ENCODE peak calls at places on chromosomes 3 and 15, in six cellular contexts. O is suprapubic skin, B is sigmoid colon, D is GM23338, I is endothelial cell of umbilical vein, H is breast epithelium. G is an unnamed sample.

GRCh38 chr3:194255252-194256039 is 95.7 kb downstream of the CPN2 start:
- DNase-seq in O (peak), B (peak), D (no peak), I (peak), H (peak), G (peak)

GRCh38 chr15:38320181-38320580 is 67.5 kb downstream of the SPRED1 start:
- DNase-seq in O (no peak), B (no peak), D (no peak), I (no peak), H (no peak), G (no peak)

GRCh38 chr3:49411550-49411967 is 217 bp downstream of the RHOA start:
- DNase-seq in O (peak), B (peak), D (peak), I (no peak), H (no peak), G (peak)

GRCh38 chr3:15367059-15367458 is 34.7 kb upstream of the SH3BP5 start:
- DNase-seq in O (no peak), B (no peak), D (no peak), I (peak), H (no peak), G (no peak)

GRCh38 chr15:59131456-59131855 is 26.5 kb downstream of the CCNB2 start:
- DNase-seq in O (no peak), B (no peak), D (no peak), I (no peak), H (no peak), G (no peak)

GRCh38 chr3:115986555-115987207 is 363.4 kb downstream of the GAP43 start:
- DNase-seq in O (no peak), B (no peak), D (peak), I (no peak), H (no peak), G (no peak)

GRCh38 chr3:125141596-125142417 is 70.7 kb downstream of the SLC12A8 start:
- DNase-seq in O (no peak), B (peak), D (peak), I (peak), H (peak), G (peak)

GRCh38 chr3:15215996-15216395 is 9.9 kb downstream of the CAPN7 start:
- DNase-seq in O (no peak), B (no peak), D (no peak), I (no peak), H (no peak), G (no peak)

GRCh38 chr3:120341658-120342346 is 7.4 kb downstream of the LRRC58 start:
- DNase-seq in O (no peak), B (no peak), D (peak), I (no peak), H (no peak), G (no peak)

GRCh38 chr3:17091895-17092294 is 207.1 kb downstream of the PLCL2 start:
- DNase-seq in O (no peak), B (no peak), D (no peak), I (no peak), H (no peak), G (no peak)

GRCh38 chr15:38354321-38354929 is 99.5 kb upstream of the FAM98B start:
- DNase-seq in O (peak), B (no peak), D (peak), I (peak), H (no peak), G (peak)

GRCh38 chr3:40720863-40721262 is 196.1 kb downstream of the ZNF621 start:
- DNase-seq in O (no peak), B (no peak), D (no peak), I (no peak), H (no peak), G (no peak)

GRCh38 chr15:87940763-87941162 is 315.8 kb downstream of the NTRK3 start:
- DNase-seq in O (no peak), B (no peak), D (no peak), I (no peak), H (no peak), G (no peak)

GRCh38 chr3:112001516-112001915 is 2.8 kb downstream of the TAGLN3 start:
- DNase-seq in O (no peak), B (no peak), D (no peak), I (no peak), H (no peak), G (no peak)

GRCh38 chr3:71453822-71454512 is 129.6 kb downstream of the FOXP1 start:
- DNase-seq in O (no peak), B (no peak), D (no peak), I (no peak), H (no peak), G (no peak)

GRCh38 chr15:101112336-101113113 is 139.3 kb downstream of the CHSY1 start:
- DNase-seq in O (no peak), B (no peak), D (no peak), I (no peak), H (no peak), G (no peak)
- TF ChIP-seq POLR2AphosphoS5 in O (no peak), B (no peak), D (no peak), I (no peak), H (no peak), G (no peak)

DNA sequence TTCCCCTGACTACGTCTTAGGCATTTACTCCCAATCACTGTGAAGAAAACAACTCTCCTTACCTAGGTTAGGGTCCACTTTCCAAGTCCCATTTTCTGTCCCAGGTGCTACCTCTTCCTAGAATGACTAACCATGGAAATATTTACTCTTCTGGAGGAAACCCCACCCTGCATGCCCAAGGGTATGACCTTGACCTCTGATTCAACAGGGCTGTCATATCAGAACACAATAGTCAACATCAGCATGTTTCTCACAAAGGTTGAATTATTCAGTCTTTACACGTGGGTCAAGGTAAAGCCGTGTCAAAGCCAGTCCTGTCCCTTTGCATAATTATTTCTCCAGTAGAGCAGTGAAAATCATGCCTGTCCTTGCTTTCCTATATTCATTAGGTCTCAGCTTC is 4.3 kb upstream of the FRMD5 start:
- DNase-seq in O (no peak), B (no peak), D (no peak), I (no peak), H (no peak), G (no peak)
- TF ChIP-seq POLR2AphosphoS5 in O (no peak), B (no peak), D (no peak), I (no peak), H (no peak), G (no peak)

DNA sequence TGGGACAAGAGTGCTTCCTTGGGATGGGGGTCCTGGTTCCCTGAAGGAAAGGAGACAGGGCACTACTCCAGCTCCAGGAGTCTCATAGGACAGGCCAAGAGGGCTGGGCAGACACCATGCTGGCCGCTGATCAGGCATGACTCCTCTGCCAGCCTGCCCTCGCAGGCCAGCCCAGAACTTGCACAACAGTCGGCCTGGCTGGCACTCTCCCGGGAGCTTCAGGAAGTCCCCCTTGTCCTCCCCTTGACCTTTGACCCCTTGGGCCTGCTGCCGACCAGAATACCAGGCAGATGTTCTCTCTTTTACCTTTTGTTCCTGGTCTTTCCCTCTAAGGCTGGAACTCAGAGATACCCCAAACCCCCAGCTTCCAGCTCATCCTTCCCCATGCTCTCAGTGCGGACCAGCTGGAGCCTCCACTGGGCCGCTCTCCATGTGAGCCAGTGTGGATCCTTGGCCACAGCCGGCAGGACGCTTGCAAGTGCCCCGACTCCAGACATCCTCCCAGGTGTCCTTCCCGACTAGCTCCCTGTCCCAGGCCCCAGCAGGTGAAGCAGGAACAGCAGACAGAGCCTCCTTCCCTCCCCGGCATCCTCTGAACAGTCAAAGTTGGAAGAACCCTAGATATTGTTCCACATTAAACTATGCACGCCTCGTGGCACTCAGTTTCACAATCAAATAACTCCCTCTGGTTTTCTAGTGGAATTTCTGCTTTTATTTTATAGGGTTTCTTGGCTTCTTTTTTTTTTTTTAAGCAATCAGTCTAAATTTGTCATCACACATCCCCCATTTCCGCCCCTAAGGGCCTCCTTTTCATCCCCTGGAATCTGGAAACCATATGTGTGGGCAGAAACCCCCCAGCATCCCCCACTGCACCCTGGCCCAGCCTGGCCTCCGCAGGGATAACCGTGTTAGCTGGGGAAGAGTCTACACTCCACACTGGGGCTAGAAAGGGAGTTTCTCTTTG is 15.7 kb downstream of the VPS18 start:
- DNase-seq in O (no peak), B (no peak), D (no peak), I (no peak), H (no peak), G (no peak)
- TF ChIP-seq POLR2AphosphoS5 in O (no peak), B (no peak), D (no peak), I (no peak), H (no peak), G (no peak)

GRCh38 chr3:122993573-122993972 is 34.0 kb downstream of the SEMA5B start:
- DNase-seq in O (no peak), B (no peak), D (no peak), I (no peak), H (no peak), G (no peak)
- TF ChIP-seq POLR2AphosphoS5 in O (no peak), B (no peak), D (no peak), I (no peak), H (no peak), G (no peak)

DNA sequence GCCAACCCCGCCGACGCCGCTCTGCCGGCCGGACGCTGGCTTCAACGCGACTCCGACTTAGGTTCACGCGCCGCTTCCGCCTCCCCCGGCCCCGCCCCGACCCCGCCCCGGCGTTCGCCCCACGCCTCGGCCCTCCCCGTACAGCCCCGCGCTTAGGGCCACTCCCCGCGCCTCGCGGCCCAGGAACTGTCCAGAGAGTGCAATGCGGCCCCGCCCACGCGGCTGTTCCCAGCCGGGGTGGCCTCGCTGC is at the start of gene UBP1:
- DNase-seq in O (no peak), B (no peak), D (no peak), I (no peak), H (peak), G (peak)
- TF ChIP-seq POLR2AphosphoS5 in O (no peak), B (peak), D (peak), I (no peak), H (no peak), G (peak)

GRCh38 chr3:177451940-177452484 is 254.7 kb upstream of the TBL1XR1 start:
- DNase-seq in O (no peak), B (no peak), D (no peak), I (peak), H (no peak), G (no peak)
- TF ChIP-seq POLR2AphosphoS5 in O (no peak), B (no peak), D (no peak), I (no peak), H (no peak), G (no peak)

GRCh38 chr3:84573962-84574361 is 384.8 kb upstream of the CADM2 start:
- DNase-seq in O (no peak), B (no peak), D (no peak), I (no peak), H (no peak), G (no peak)
- TF ChIP-seq POLR2AphosphoS5 in O (no peak), B (no peak), D (no peak), I (no peak), H (no peak), G (no peak)

GRCh38 chr3:4828279-4829030 is 150.8 kb upstream of the BHLHE40 start:
- DNase-seq in O (no peak), B (no peak), D (no peak), I (no peak), H (no peak), G (no peak)

GRCh38 chr3:4826237-4827100 is 152.8 kb upstream of the BHLHE40 start:
- DNase-seq in O (peak), B (peak), D (no peak), I (peak), H (no peak), G (peak)

GRCh38 chr3:4827767-4828166 is 151.5 kb upstream of the BHLHE40 start:
- DNase-seq in O (no peak), B (no peak), D (no peak), I (no peak), H (no peak), G (no peak)

GRCh38 chr3:4830586-4830914 is 148.7 kb upstream of the BHLHE40 start:
- DNase-seq in O (no peak), B (no peak), D (no peak), I (no peak), H (no peak), G (no peak)

DNA sequence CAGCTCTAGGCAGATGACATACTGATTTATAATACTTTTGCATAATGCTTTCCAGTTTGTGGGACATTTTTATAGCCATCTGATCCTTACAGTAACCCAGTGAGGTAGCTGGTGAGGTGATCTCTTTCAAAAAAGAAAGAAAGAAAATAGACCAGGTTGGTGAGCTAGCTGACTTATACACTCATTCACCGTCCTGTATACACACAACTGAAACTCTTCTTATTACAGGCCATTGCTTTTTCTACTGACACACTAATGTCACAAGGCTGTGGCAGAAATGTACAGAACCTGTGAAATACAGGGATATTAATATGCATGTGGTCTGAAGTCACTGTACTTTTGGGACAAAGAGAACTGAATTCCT is 150.2 kb upstream of the BHLHE40 start:
- DNase-seq in O (no peak), B (no peak), D (no peak), I (no peak), H (no peak), G (no peak)
- TF ChIP-seq POLR2AphosphoS5 in O (no peak), B (peak), D (no peak), I (no peak), H (no peak), G (no peak)